ENCODE peak calls at places on chromosomes 1 and 21, in five cellular contexts. One of them, this sample, is unnamed.

GRCh38 chr21:39156024-39156423 is 27.2 kb downstream of the PSMG1 start:
- DNase-seq in esophagus squamous epithelium: no peak
- DNase-seq in NCI-H1930: no peak
- DNase-seq in activated T-cell treated with anti-CD3 and anti-CD28 coated beads, Interleukin-2, amount 50 U/mL, for 72 hours: no peak
- DNase-seq in activated CD8-positive, alpha-beta memory T cell treated with anti-CD3 and anti-CD28 coated beads for 4 hours: no peak
- DNase-seq in this sample: no peak

GRCh38 chr1:117671781-117672501 is 66.1 kb downstream of the TENT5C start:
- DNase-seq in esophagus squamous epithelium: no peak
- DNase-seq in NCI-H1930: no peak
- DNase-seq in activated T-cell treated with anti-CD3 and anti-CD28 coated beads, Interleukin-2, amount 50 U/mL, for 72 hours: no peak
- DNase-seq in activated CD8-positive, alpha-beta memory T cell treated with anti-CD3 and anti-CD28 coated beads for 4 hours: no peak
- DNase-seq in this sample: no peak

GRCh38 chr1:975896-976683 is 5.8 kb downstream of the PERM1 start:
- DNase-seq in esophagus squamous epithelium: no peak
- DNase-seq in NCI-H1930: peak
- DNase-seq in activated T-cell treated with anti-CD3 and anti-CD28 coated beads, Interleukin-2, amount 50 U/mL, for 72 hours: peak
- DNase-seq in activated CD8-positive, alpha-beta memory T cell treated with anti-CD3 and anti-CD28 coated beads for 4 hours: no peak
- DNase-seq in this sample: peak

GRCh38 chr1:165610866-165611265 is 20.2 kb upstream of the MGST3 start:
- DNase-seq in esophagus squamous epithelium: no peak
- DNase-seq in NCI-H1930: no peak
- DNase-seq in activated T-cell treated with anti-CD3 and anti-CD28 coated beads, Interleukin-2, amount 50 U/mL, for 72 hours: no peak
- DNase-seq in activated CD8-positive, alpha-beta memory T cell treated with anti-CD3 and anti-CD28 coated beads for 4 hours: no peak
- DNase-seq in this sample: no peak

GRCh38 chr1:56396524-56397067 is 182.8 kb downstream of the PLPP3 start:
- DNase-seq in esophagus squamous epithelium: no peak
- DNase-seq in NCI-H1930: no peak
- DNase-seq in activated T-cell treated with anti-CD3 and anti-CD28 coated beads, Interleukin-2, amount 50 U/mL, for 72 hours: no peak
- DNase-seq in activated CD8-positive, alpha-beta memory T cell treated with anti-CD3 and anti-CD28 coated beads for 4 hours: no peak
- DNase-seq in this sample: no peak

GRCh38 chr1:3679098-3679555 is 26.8 kb downstream of the TP73 start:
- DNase-seq in esophagus squamous epithelium: no peak
- DNase-seq in NCI-H1930: no peak
- DNase-seq in activated T-cell treated with anti-CD3 and anti-CD28 coated beads, Interleukin-2, amount 50 U/mL, for 72 hours: no peak
- DNase-seq in activated CD8-positive, alpha-beta memory T cell treated with anti-CD3 and anti-CD28 coated beads for 4 hours: no peak
- DNase-seq in this sample: no peak

GRCh38 chr21:15731243-15731613 is 1.4 kb downstream of the USP25 start:
- DNase-seq in esophagus squamous epithelium: no peak
- DNase-seq in NCI-H1930: no peak
- DNase-seq in activated T-cell treated with anti-CD3 and anti-CD28 coated beads, Interleukin-2, amount 50 U/mL, for 72 hours: no peak
- DNase-seq in activated CD8-positive, alpha-beta memory T cell treated with anti-CD3 and anti-CD28 coated beads for 4 hours: no peak
- DNase-seq in this sample: no peak

GRCh38 chr1:78003882-78004718 is 639 bp upstream of the DNAJB4 start:
- DNase-seq in esophagus squamous epithelium: no peak
- DNase-seq in NCI-H1930: peak
- DNase-seq in activated T-cell treated with anti-CD3 and anti-CD28 coated beads, Interleukin-2, amount 50 U/mL, for 72 hours: peak
- DNase-seq in activated CD8-positive, alpha-beta memory T cell treated with anti-CD3 and anti-CD28 coated beads for 4 hours: no peak
- DNase-seq in this sample: peak

GRCh38 chr1:88488277-88488676 is 195.8 kb upstream of the PKN2 start:
- DNase-seq in esophagus squamous epithelium: no peak
- DNase-seq in NCI-H1930: no peak
- DNase-seq in activated T-cell treated with anti-CD3 and anti-CD28 coated beads, Interleukin-2, amount 50 U/mL, for 72 hours: no peak
- DNase-seq in activated CD8-positive, alpha-beta memory T cell treated with anti-CD3 and anti-CD28 coated beads for 4 hours: no peak
- DNase-seq in this sample: no peak

GRCh38 chr1:50829010-50829958 is 130.8 kb downstream of the FAF1 start:
- DNase-seq in esophagus squamous epithelium: no peak
- DNase-seq in NCI-H1930: no peak
- DNase-seq in activated T-cell treated with anti-CD3 and anti-CD28 coated beads, Interleukin-2, amount 50 U/mL, for 72 hours: no peak
- DNase-seq in activated CD8-positive, alpha-beta memory T cell treated with anti-CD3 and anti-CD28 coated beads for 4 hours: no peak
- DNase-seq in this sample: no peak

GRCh38 chr1:57340361-57341192 is 83.3 kb downstream of the DAB1 start:
- DNase-seq in esophagus squamous epithelium: no peak
- DNase-seq in NCI-H1930: no peak
- DNase-seq in activated T-cell treated with anti-CD3 and anti-CD28 coated beads, Interleukin-2, amount 50 U/mL, for 72 hours: no peak
- DNase-seq in activated CD8-positive, alpha-beta memory T cell treated with anti-CD3 and anti-CD28 coated beads for 4 hours: no peak
- DNase-seq in this sample: no peak

GRCh38 chr1:243712890-243713425 is 137.1 kb downstream of the AKT3 start:
- DNase-seq in esophagus squamous epithelium: no peak
- DNase-seq in NCI-H1930: peak
- DNase-seq in activated T-cell treated with anti-CD3 and anti-CD28 coated beads, Interleukin-2, amount 50 U/mL, for 72 hours: no peak
- DNase-seq in activated CD8-positive, alpha-beta memory T cell treated with anti-CD3 and anti-CD28 coated beads for 4 hours: no peak
- DNase-seq in this sample: no peak

GRCh38 chr1:91830242-91831131 is 55.5 kb downstream of the TGFBR3 start:
- DNase-seq in esophagus squamous epithelium: no peak
- DNase-seq in NCI-H1930: no peak
- DNase-seq in activated T-cell treated with anti-CD3 and anti-CD28 coated beads, Interleukin-2, amount 50 U/mL, for 72 hours: no peak
- DNase-seq in activated CD8-positive, alpha-beta memory T cell treated with anti-CD3 and anti-CD28 coated beads for 4 hours: no peak
- DNase-seq in this sample: no peak

GRCh38 chr1:212595787-212596714 is 12.5 kb upstream of the ATF3 start:
- DNase-seq in esophagus squamous epithelium: no peak
- DNase-seq in NCI-H1930: no peak
- DNase-seq in activated T-cell treated with anti-CD3 and anti-CD28 coated beads, Interleukin-2, amount 50 U/mL, for 72 hours: peak
- DNase-seq in activated CD8-positive, alpha-beta memory T cell treated with anti-CD3 and anti-CD28 coated beads for 4 hours: no peak
- DNase-seq in this sample: peak

GRCh38 chr1:94011709-94012590 is 102.7 kb upstream of the GCLM start:
- DNase-seq in esophagus squamous epithelium: no peak
- DNase-seq in NCI-H1930: no peak
- DNase-seq in activated T-cell treated with anti-CD3 and anti-CD28 coated beads, Interleukin-2, amount 50 U/mL, for 72 hours: no peak
- DNase-seq in activated CD8-positive, alpha-beta memory T cell treated with anti-CD3 and anti-CD28 coated beads for 4 hours: no peak
- DNase-seq in this sample: no peak

GRCh38 chr1:178189814-178190213 is 95.9 kb downstream of the RASAL2 start:
- DNase-seq in esophagus squamous epithelium: no peak
- DNase-seq in NCI-H1930: peak
- DNase-seq in activated T-cell treated with anti-CD3 and anti-CD28 coated beads, Interleukin-2, amount 50 U/mL, for 72 hours: no peak
- DNase-seq in activated CD8-positive, alpha-beta memory T cell treated with anti-CD3 and anti-CD28 coated beads for 4 hours: no peak
- DNase-seq in this sample: no peak

GRCh38 chr1:38600286-38600685 is 259.3 kb downstream of the RRAGC start:
- DNase-seq in esophagus squamous epithelium: no peak
- DNase-seq in NCI-H1930: no peak
- DNase-seq in activated T-cell treated with anti-CD3 and anti-CD28 coated beads, Interleukin-2, amount 50 U/mL, for 72 hours: no peak
- DNase-seq in activated CD8-positive, alpha-beta memory T cell treated with anti-CD3 and anti-CD28 coated beads for 4 hours: no peak
- DNase-seq in this sample: no peak

GRCh38 chr1:169601096-169601881 is 15.0 kb upstream of the F5 start:
- DNase-seq in esophagus squamous epithelium: no peak
- DNase-seq in NCI-H1930: no peak
- DNase-seq in activated T-cell treated with anti-CD3 and anti-CD28 coated beads, Interleukin-2, amount 50 U/mL, for 72 hours: no peak
- DNase-seq in activated CD8-positive, alpha-beta memory T cell treated with anti-CD3 and anti-CD28 coated beads for 4 hours: no peak
- DNase-seq in this sample: no peak

GRCh38 chr1:112337028-112337531 is 58.9 kb upstream of the CTTNBP2NL start:
- DNase-seq in esophagus squamous epithelium: no peak
- DNase-seq in NCI-H1930: no peak
- DNase-seq in activated T-cell treated with anti-CD3 and anti-CD28 coated beads, Interleukin-2, amount 50 U/mL, for 72 hours: peak
- DNase-seq in activated CD8-positive, alpha-beta memory T cell treated with anti-CD3 and anti-CD28 coated beads for 4 hours: no peak
- DNase-seq in this sample: no peak

GRCh38 chr1:19319196-19319595 is 7.1 kb downstream of the SLC66A1 start:
- DNase-seq in esophagus squamous epithelium: no peak
- DNase-seq in NCI-H1930: no peak
- DNase-seq in activated T-cell treated with anti-CD3 and anti-CD28 coated beads, Interleukin-2, amount 50 U/mL, for 72 hours: no peak
- DNase-seq in activated CD8-positive, alpha-beta memory T cell treated with anti-CD3 and anti-CD28 coated beads for 4 hours: no peak
- DNase-seq in this sample: no peak

GRCh38 chr1:76864383-76864782 is 2.9 kb upstream of the ST6GALNAC5 start:
- DNase-seq in esophagus squamous epithelium: no peak
- DNase-seq in NCI-H1930: no peak
- DNase-seq in activated T-cell treated with anti-CD3 and anti-CD28 coated beads, Interleukin-2, amount 50 U/mL, for 72 hours: no peak
- DNase-seq in activated CD8-positive, alpha-beta memory T cell treated with anti-CD3 and anti-CD28 coated beads for 4 hours: no peak
- DNase-seq in this sample: no peak

GRCh38 chr1:31368611-31369107 is 4.2 kb downstream of the FABP3 start:
- DNase-seq in esophagus squamous epithelium: no peak
- DNase-seq in NCI-H1930: no peak
- DNase-seq in activated T-cell treated with anti-CD3 and anti-CD28 coated beads, Interleukin-2, amount 50 U/mL, for 72 hours: no peak
- DNase-seq in activated CD8-positive, alpha-beta memory T cell treated with anti-CD3 and anti-CD28 coated beads for 4 hours: no peak
- DNase-seq in this sample: no peak

GRCh38 chr1:227170361-227171166 is 147.7 kb downstream of the CDC42BPA start:
- DNase-seq in esophagus squamous epithelium: no peak
- DNase-seq in NCI-H1930: no peak
- DNase-seq in activated T-cell treated with anti-CD3 and anti-CD28 coated beads, Interleukin-2, amount 50 U/mL, for 72 hours: no peak
- DNase-seq in activated CD8-positive, alpha-beta memory T cell treated with anti-CD3 and anti-CD28 coated beads for 4 hours: no peak
- DNase-seq in this sample: no peak

GRCh38 chr1:156281281-156282142 is 1.1 kb downstream of the SMG5 start:
- DNase-seq in esophagus squamous epithelium: no peak
- DNase-seq in NCI-H1930: no peak
- DNase-seq in activated T-cell treated with anti-CD3 and anti-CD28 coated beads, Interleukin-2, amount 50 U/mL, for 72 hours: peak
- DNase-seq in activated CD8-positive, alpha-beta memory T cell treated with anti-CD3 and anti-CD28 coated beads for 4 hours: peak
- DNase-seq in this sample: peak

GRCh38 chr1:184297244-184297750 is 89.5 kb upstream of the C1orf21 start:
- DNase-seq in esophagus squamous epithelium: no peak
- DNase-seq in NCI-H1930: no peak
- DNase-seq in activated T-cell treated with anti-CD3 and anti-CD28 coated beads, Interleukin-2, amount 50 U/mL, for 72 hours: no peak
- DNase-seq in activated CD8-positive, alpha-beta memory T cell treated with anti-CD3 and anti-CD28 coated beads for 4 hours: no peak
- DNase-seq in this sample: no peak

GRCh38 chr1:96845464-96845863 is 123.9 kb downstream of the PTBP2 start:
- DNase-seq in esophagus squamous epithelium: no peak
- DNase-seq in NCI-H1930: no peak
- DNase-seq in activated T-cell treated with anti-CD3 and anti-CD28 coated beads, Interleukin-2, amount 50 U/mL, for 72 hours: peak
- DNase-seq in activated CD8-positive, alpha-beta memory T cell treated with anti-CD3 and anti-CD28 coated beads for 4 hours: no peak
- DNase-seq in this sample: no peak

GRCh38 chr1:37398096-37398495 is 76.3 kb upstream of the ZC3H12A start:
- DNase-seq in esophagus squamous epithelium: no peak
- DNase-seq in NCI-H1930: no peak
- DNase-seq in activated T-cell treated with anti-CD3 and anti-CD28 coated beads, Interleukin-2, amount 50 U/mL, for 72 hours: no peak
- DNase-seq in activated CD8-positive, alpha-beta memory T cell treated with anti-CD3 and anti-CD28 coated beads for 4 hours: no peak
- DNase-seq in this sample: no peak

GRCh38 chr1:198846506-198847010 is 207.7 kb downstream of the PTPRC start:
- DNase-seq in esophagus squamous epithelium: no peak
- DNase-seq in NCI-H1930: no peak
- DNase-seq in activated T-cell treated with anti-CD3 and anti-CD28 coated beads, Interleukin-2, amount 50 U/mL, for 72 hours: no peak
- DNase-seq in activated CD8-positive, alpha-beta memory T cell treated with anti-CD3 and anti-CD28 coated beads for 4 hours: no peak
- DNase-seq in this sample: no peak

GRCh38 chr1:24715658-24716057 is 29.6 kb upstream of the CLIC4 start:
- DNase-seq in esophagus squamous epithelium: no peak
- DNase-seq in NCI-H1930: no peak
- DNase-seq in activated T-cell treated with anti-CD3 and anti-CD28 coated beads, Interleukin-2, amount 50 U/mL, for 72 hours: no peak
- DNase-seq in activated CD8-positive, alpha-beta memory T cell treated with anti-CD3 and anti-CD28 coated beads for 4 hours: no peak
- DNase-seq in this sample: no peak